ENCODE peak calls at places on chromosomes 11 and 22, in eight cellular contexts. Z is HepG2; X is WERI-Rb-1; A is adrenal gland; Y is effector memory CD4-positive, alpha-beta T cell; W is CD8-positive, alpha-beta memory T cell; C is lower lobe of right lung; T is pancreas. E is an unnamed sample.

GRCh38 chr22:49921508-49922278 is 3.3 kb downstream of the CRELD2 start:
- DNase-seq in X (no peak), Y (no peak), T (no peak), A (no peak), Z (no peak), W (no peak), C (peak; percentile 41), E (peak; percentile 47)

GRCh38 chr22:39300198-39300830 is 19.1 kb downstream of the RPL3 start:
- DNase-seq in A (no peak), X (no peak), Z (no peak), Y (no peak), C (peak; percentile 76), T (no peak), W (no peak), E (no peak)

GRCh38 chr11:126459691-126460404 is 104.4 kb downstream of the ST3GAL4 start:
- DNase-seq in Y (no peak), X (no peak), Z (no peak), T (no peak), A (no peak), W (no peak), C (no peak), E (no peak)

GRCh38 chr11:126716456-126717083 is 284.0 kb downstream of the KIRREL3 start:
- DNase-seq in Y (no peak), C (no peak), W (no peak), X (peak; percentile 67), T (peak; percentile 23), Z (peak; percentile 3), A (peak; percentile 46), E (no peak)

GRCh38 chr11:75954039-75954438 is 139.0 kb downstream of the UVRAG start:
- DNase-seq in A (no peak), Z (no peak), Y (no peak), T (no peak), W (no peak), C (no peak), X (no peak), E (no peak)

GRCh38 chr11:69914286-69915150 is 95.3 kb upstream of the FGF3 start:
- DNase-seq in Y (no peak), X (no peak), W (no peak), C (peak; percentile 34), A (peak; percentile 17), Z (no peak), T (no peak), E (peak; percentile 92)

GRCh38 chr11:101096036-101096704 is 33.4 kb downstream of the PGR start:
- DNase-seq in Y (no peak), Z (no peak), T (no peak), C (no peak), X (no peak), A (peak; percentile 27), W (no peak), E (no peak)

GRCh38 chr11:26297179-26297970 is 34.6 kb upstream of the ANO3 start:
- DNase-seq in Y (no peak), Z (peak; percentile 58), T (no peak), C (no peak), X (peak; percentile 26), W (no peak), A (peak; percentile 19), E (no peak)

GRCh38 chr22:43745783-43746356 is 66.2 kb downstream of the EFCAB6 start:
- DNase-seq in X (no peak), T (no peak), W (no peak), C (no peak), A (no peak), Y (no peak), Z (no peak), E (no peak)

GRCh38 chr11:28903716-28904115 is 795.5 kb downstream of the METTL15 start:
- DNase-seq in T (no peak), X (no peak), W (no peak), A (no peak), Y (no peak), Z (no peak), C (no peak), E (no peak)

GRCh38 chr11:129881570-129882170 is 13.7 kb downstream of the NFRKB start:
- DNase-seq in Z (peak; percentile 30), T (no peak), C (no peak), X (peak; percentile 41), W (no peak), Y (no peak), A (no peak), E (no peak)

GRCh38 chr22:38973289-38974169 is 8.6 kb upstream of the APOBEC3B start:
- DNase-seq in Y (no peak), Z (peak; percentile 42), C (no peak), A (no peak), X (peak; percentile 37), T (peak; percentile 31), W (peak; percentile 24), E (no peak)

GRCh38 chr11:10038916-10039315 is 255.1 kb downstream of the SBF2 start:
- DNase-seq in Y (no peak), A (no peak), C (no peak), T (no peak), Z (no peak), X (no peak), W (no peak), E (no peak)

GRCh38 chr22:35212020-35212419 is 45.3 kb upstream of the HMGXB4 start:
- DNase-seq in C (no peak), W (no peak), Z (no peak), T (peak; percentile 16), A (peak; percentile 21), X (no peak), Y (no peak), E (no peak)

GRCh38 chr11:10657308-10658271 is 36.0 kb downstream of the IRAG1 start:
- DNase-seq in T (no peak), Y (no peak), C (no peak), A (peak; percentile 67), W (no peak), Z (no peak), X (no peak), E (no peak)

GRCh38 chr11:47127213-47127612 is 49.5 kb downstream of the ARFGAP2 start:
- DNase-seq in Z (no peak), A (no peak), X (no peak), T (peak; percentile 53), Y (no peak), C (no peak), W (no peak), E (no peak)

GRCh38 chr22:49372530-49373288 is 455.0 kb downstream of the BRD1 start:
- DNase-seq in W (no peak), C (no peak), X (peak; percentile 77), Y (no peak), Z (peak; percentile 37), A (no peak), T (no peak), E (no peak)

GRCh38 chr11:62010935-62011528 is 43.6 kb upstream of the FTH1 start:
- DNase-seq in X (no peak), Y (no peak), Z (peak; percentile 53), W (no peak), A (no peak), T (no peak), C (no peak), E (no peak)

GRCh38 chr11:16778876-16779275 is 40.4 kb downstream of the C11orf58 start:
- DNase-seq in W (no peak), T (no peak), A (no peak), C (no peak), Y (no peak), Z (no peak), X (no peak), E (no peak)

DNA sequence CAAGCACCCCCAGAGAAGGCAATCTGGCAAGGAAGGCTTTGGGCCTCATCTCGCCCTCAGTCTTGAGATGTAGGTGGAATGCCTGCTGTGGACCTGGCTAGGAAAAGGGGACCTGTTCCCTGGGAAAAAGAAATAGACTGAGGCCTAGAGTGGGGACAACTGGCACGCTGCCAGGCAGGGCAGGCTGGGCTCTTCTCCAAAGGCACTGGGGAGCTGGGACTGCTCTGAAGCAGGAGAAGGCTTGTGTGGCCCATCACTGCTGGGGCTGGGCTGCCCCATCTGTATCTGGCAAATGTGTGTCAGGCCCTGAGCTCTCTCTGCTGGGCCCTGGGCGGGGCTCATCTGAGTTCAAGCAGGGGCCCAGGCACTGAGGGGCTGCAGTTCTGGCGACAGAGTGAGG is 32.9 kb downstream of the ARVCF start:
- DNase-seq in Z (no peak), A (no peak), T (no peak), X (no peak), W (no peak), C (no peak), Y (no peak), E (no peak)
- H3K27ac ChIP-seq in Z (no peak overlapping the region), A (no peak overlapping the region), T (no peak overlapping the region), X (peak overlapping the region; percentile 31), W (peak overlapping the region; percentile 8), C (no peak overlapping the region), Y (no peak overlapping the region), E (peak overlapping the region; percentile 39)

DNA sequence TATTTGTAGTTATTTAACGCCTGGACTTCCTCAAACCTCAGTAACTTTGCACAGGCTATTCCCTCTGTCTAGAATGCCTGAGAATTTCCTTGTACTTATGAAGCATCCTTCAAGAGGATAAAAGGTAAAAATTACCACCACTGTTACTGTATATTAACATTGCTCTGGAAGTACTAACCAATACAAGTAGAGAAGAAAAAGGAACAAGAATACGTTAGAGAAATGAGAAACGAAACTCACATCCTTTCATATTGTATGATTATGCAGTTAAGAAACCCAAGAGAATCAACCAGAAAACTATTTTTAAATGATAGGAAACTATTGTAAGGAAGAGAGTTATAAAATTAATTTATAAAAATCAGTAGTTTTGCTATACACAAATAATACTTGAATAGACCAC is 48.2 kb upstream of the OR5P2 start:
- DNase-seq in X (no peak), C (no peak), W (no peak), Y (no peak), Z (no peak), T (no peak), A (no peak), E (no peak)
- H3K4me3 ChIP-seq in X (no peak overlapping the region), C (no peak overlapping the region), W (no peak overlapping the region), Y (no peak overlapping the region), Z (no peak overlapping the region), T (no peak overlapping the region), A (no peak overlapping the region), E (no peak overlapping the region)

GRCh38 chr22:46625113-46625842 is 5.1 kb downstream of the GRAMD4 start:
- DNase-seq in A (no peak), Z (no peak), Y (no peak), X (no peak), W (no peak), T (no peak), C (no peak), E (no peak)
- H3K27ac ChIP-seq in A (no peak overlapping the region), Z (no peak overlapping the region), Y (no peak overlapping the region), X (peak overlapping the region; percentile 34), W (no peak overlapping the region), T (no peak overlapping the region), C (no peak overlapping the region), E (no peak overlapping the region)

DNA sequence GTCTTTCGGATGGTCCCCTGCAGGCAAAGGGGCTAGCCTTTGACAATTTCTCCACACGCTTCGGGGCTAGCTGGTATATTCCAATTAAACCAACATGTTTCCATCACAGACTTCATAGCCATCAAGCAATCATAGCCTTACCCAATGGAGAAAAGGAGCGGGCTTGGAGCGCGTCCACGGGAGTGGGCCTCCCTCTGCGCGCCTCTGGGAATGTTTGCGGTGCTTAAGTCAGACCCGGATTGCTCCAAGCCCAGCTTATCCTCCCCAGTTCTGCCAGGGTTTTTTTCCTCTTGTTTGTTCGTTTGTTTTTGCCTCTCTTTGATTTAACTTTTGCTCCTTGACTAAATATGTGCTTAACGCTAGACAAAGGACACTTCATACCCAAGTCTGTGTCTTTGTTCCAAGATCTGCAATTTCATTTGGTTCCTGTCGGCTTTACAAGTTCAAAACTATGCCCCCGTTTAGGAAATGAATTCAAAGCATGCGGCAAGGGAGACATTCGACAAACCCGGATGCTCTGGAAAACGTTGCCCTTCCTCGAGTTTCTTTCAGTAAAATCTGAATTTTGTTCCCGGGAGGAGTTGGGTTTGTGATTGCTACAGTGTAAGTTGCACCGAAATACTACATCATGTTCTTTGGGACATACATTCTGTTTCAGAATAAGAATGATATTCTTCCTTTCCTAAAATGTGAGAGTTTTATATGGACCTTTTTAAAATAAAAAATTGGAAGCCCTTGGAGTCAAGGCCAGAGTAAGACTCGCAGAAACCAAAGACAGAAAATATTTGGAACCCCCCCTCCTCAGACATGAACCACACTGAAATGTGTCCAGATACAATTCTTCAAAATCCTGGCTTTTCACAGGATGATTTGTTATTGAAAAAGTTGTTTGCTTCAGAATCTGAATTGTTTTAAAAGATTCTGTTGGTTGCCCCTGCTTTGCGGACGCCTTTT is 900 bp upstream of the GLB1L2 start:
- DNase-seq in Y (no peak), X (no peak), A (no peak), T (no peak), Z (peak; percentile 15), W (no peak), C (no peak), E (no peak)
- H3K4me3 ChIP-seq in Y (peak overlapping the region; percentile 41), X (peak overlapping the region; percentile 46), A (no peak overlapping the region), T (peak overlapping the region; percentile 30), Z (no peak overlapping the region), W (peak overlapping the region; percentile 57), C (peak overlapping the region; percentile 47), E (peak overlapping the region; percentile 16)

E was measured in RWPE2.